ENCODE peak calls at places on chromosomes 6 and 20, in four cellular contexts. I is IMR-90; Q is CD4-positive, alpha-beta T cell; Z is neural crest cell. X is an unnamed sample.

GRCh38 chr6:105137388-105137787 is 42.4 kb downstream of the POPDC3 start:
- DNase-seq in I (no peak), Q (no peak), Z (no peak), X (no peak)

GRCh38 chr6:170052991-170053821 is 237.7 kb downstream of the DLL1 start:
- DNase-seq in I (no peak), Q (no peak), Z (no peak), X (no peak)

GRCh38 chr20:14600527-14600926 is 263.1 kb upstream of the FLRT3 start:
- DNase-seq in I (no peak), Q (no peak), Z (no peak), X (no peak)

GRCh38 chr6:112502348-112503130 is 155.4 kb downstream of the RFPL4B start:
- DNase-seq in I (peak), Q (no peak), Z (peak), X (no peak)

GRCh38 chr20:35773154-35773751 is 1.4 kb downstream of the PHF20 start:
- DNase-seq in I (peak), Q (no peak), Z (no peak), X (no peak)

GRCh38 chr6:170448317-170448716 is 104.8 kb downstream of the PSMB1 start:
- DNase-seq in I (no peak), Q (no peak), Z (no peak), X (no peak)

GRCh38 chr20:59124326-59125029 is 39.1 kb upstream of the ZNF831 start:
- DNase-seq in I (no peak), Q (no peak), Z (no peak), X (no peak)

GRCh38 chr6:31497595-31498476 is at the start of gene MICB:
- DNase-seq in I (peak), Q (peak), Z (no peak), X (peak)

GRCh38 chr6:119128252-119128912 is 49.9 kb upstream of the FAM184A start:
- DNase-seq in I (no peak), Q (no peak), Z (no peak), X (no peak)

GRCh38 chr20:35618372-35619131 is 2.9 kb downstream of the SPAG4 start:
- DNase-seq in I (peak), Q (no peak), Z (no peak), X (peak)

GRCh38 chr6:93992976-93993375 is 573.6 kb upstream of the EPHA7 start:
- DNase-seq in I (no peak), Q (no peak), Z (no peak), X (no peak)

GRCh38 chr6:138007014-138007472 is 100.2 kb downstream of the PERP start:
- DNase-seq in I (peak), Q (no peak), Z (no peak), X (peak)

GRCh38 chr20:958936-959815 is 42.9 kb downstream of the RSPO4 start:
- DNase-seq in I (no peak), Q (no peak), Z (no peak), X (no peak)

GRCh38 chr6:120608826-120609225 is 725.5 kb downstream of the TBC1D32 start:
- DNase-seq in I (no peak), Q (no peak), Z (no peak), X (no peak)

GRCh38 chr6:6788394-6789020 is 200.0 kb downstream of the LY86 start:
- DNase-seq in I (no peak), Q (no peak), Z (no peak), X (no peak)

GRCh38 chr6:170108456-170108855 is 182.4 kb downstream of the DLL1 start:
- DNase-seq in I (no peak), Q (no peak), Z (no peak), X (no peak)

GRCh38 chr20:62667530-62668440 is 25.5 kb downstream of the SLCO4A1 start:
- DNase-seq in I (no peak), Q (no peak), Z (no peak), X (no peak)

GRCh38 chr6:19830171-19830570 is 7.0 kb upstream of the ID4 start:
- DNase-seq in I (peak), Q (no peak), Z (no peak), X (peak)

GRCh38 chr20:51735728-51736600 is 32.2 kb downstream of the ATP9A start:
- DNase-seq in I (no peak), Q (no peak), Z (no peak), X (no peak)

GRCh38 chr20:38919683-38920082 is 6.5 kb upstream of the FAM83D start:
- DNase-seq in I (no peak), Q (no peak), Z (no peak), X (no peak)

GRCh38 chr6:31365864-31366263 is 8.9 kb upstream of the HLA-B start:
- DNase-seq in I (no peak), Q (no peak), Z (no peak), X (no peak)

GRCh38 chr6:18362058-18362561 is 25.0 kb upstream of the RNF144B start:
- DNase-seq in I (peak), Q (no peak), Z (no peak), X (peak)

GRCh38 chr6:15946701-15947390 is 182.0 kb upstream of the MYLIP start:
- DNase-seq in I (no peak), Q (no peak), Z (no peak), X (no peak)

GRCh38 chr20:50792708-50793574 is 1.9 kb upstream of the BCAS4 start:
- DNase-seq in I (no peak), Q (no peak), Z (no peak), X (no peak)

DNA sequence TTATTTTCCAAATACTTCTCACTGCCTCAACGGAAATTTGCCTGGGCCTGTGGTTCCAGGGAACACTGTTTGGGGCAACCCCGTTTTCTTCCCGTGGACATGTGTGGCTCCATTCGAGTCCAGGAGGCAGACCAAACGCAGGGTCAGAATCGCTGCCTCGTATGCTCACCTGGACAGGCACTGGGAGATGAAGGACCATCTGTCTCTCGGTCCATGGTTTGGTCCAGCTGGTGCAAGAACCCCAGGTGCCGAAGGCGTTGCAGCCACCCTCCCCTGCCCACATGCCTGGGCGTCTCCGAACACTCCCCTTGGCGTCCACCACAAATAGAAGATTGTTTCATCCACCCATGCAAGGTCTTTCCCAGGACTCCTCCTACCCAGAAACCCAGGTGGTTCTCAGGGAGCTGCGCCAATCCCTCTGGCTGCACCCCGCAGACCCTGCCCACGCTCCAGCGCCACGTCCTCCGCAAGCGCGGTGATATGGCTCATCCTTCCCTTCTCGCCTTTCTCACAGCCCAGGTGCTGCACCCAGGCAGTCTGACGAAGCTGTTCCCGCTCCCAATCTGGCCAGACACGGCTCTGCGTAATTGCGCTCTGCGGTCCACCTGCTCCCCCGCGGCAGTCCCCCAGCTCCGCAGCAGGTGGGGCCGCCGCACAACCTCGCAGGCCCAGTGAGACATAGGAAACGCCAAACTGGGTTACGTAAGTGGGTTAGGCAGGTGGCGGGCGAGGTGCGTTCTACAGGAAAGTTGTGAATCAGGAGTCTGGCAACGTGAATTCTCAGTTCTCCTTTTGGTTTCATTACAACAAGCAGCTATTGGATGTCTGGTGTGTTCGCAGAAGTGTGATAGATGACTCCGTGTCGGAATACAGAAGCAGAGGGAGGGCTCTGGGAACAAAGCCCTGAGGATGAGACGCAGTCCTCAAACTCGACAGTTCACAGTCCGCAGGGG is 146.2 kb upstream of the ECI2 start:
- DNase-seq in I (peak), Q (no peak), Z (peak), X (no peak)
- TF ChIP-seq CTCF in I (peak), Q (no peak), Z (no peak), X (no peak)

DNA sequence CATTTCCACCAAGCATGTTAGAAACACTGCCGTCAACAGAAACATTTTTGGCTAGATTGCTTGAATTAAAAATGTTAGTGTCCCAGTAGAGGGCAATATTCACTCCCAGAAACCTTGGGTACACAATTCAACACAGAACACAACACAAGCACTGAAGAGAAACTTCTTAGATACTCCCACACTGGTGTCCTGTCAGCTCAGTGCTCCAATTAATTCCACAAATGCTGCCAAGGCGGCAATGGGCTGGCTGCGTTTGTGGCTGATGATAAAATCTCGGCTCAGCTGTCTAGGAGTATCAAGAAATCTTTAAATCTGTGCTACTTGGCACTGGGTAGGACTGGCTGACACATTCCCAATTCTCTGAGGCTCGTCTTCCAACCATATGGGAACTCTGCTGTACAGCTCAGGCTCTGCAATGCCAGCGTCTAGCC is 39.3 kb downstream of the BEND3 start:
- DNase-seq in I (peak), Q (no peak), Z (no peak), X (no peak)
- TF ChIP-seq CTCF in I (peak), Q (no peak), Z (peak), X (peak)

DNA sequence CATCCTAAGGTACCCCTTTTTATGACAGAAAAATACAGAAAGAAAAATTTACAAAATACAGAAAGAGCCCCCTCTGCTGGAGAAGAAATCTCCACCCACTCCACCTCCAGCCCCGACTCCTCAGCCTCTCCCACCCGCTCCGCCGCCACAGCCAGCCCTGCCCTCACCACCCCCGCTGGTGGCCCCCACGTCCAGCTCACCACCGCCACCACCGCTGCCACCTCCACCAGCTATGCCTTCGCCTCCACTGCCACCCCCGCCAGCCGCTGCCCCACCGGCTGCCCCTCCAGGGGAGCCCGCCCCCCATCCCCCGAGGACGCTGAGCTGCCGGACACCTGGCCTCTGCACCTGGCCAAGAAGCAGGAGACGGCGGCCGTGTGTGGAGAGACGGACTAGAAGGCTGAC is 17.7 kb downstream of the WFDC2 start:
- DNase-seq in I (no peak), Q (no peak), Z (no peak), X (no peak)
- TF ChIP-seq CTCF in I (peak), Q (no peak), Z (peak), X (peak)

GRCh38 chr20:64131406-64131805 is 24.0 kb upstream of the NPBWR2 start:
- DNase-seq in I (no peak), Q (no peak), Z (no peak), X (peak)
- TF ChIP-seq CTCF in I (no peak), Q (no peak), Z (no peak), X (peak)

GRCh38 chr20:3405139-3405538 is 2.3 kb downstream of the DNAAF9 start:
- DNase-seq in I (no peak), Q (no peak), Z (no peak), X (no peak)

GRCh38 chr20:3402453-3402852 is 5.0 kb downstream of the DNAAF9 start:
- DNase-seq in I (no peak), Q (no peak), Z (no peak), X (no peak)

GRCh38 chr20:3403741-3404140 is 3.7 kb downstream of the DNAAF9 start:
- DNase-seq in I (no peak), Q (no peak), Z (no peak), X (no peak)

GRCh38 chr20:3405696-3406358 is 1.6 kb downstream of the DNAAF9 start:
- DNase-seq in I (no peak), Q (no peak), Z (no peak), X (no peak)

GRCh38 chr20:3404402-3404801 is 3.1 kb downstream of the DNAAF9 start:
- DNase-seq in I (peak), Q (no peak), Z (no peak), X (no peak)
- TF ChIP-seq CTCF in I (no peak), Q (no peak), Z (no peak), X (no peak)

GRCh38 chr6:30259140-30260035 is 46.2 kb upstream of the TRIM26 start:
- DNase-seq in I (peak), Q (peak), Z (peak), X (peak)
- TF ChIP-seq CTCF in I (peak), Q (peak), Z (peak), X (peak)

GRCh38 chr6:36873612-36874011 is 991 bp downstream of the PPIL1 start:
- DNase-seq in I (no peak), Q (no peak), Z (no peak), X (no peak)
- TF ChIP-seq CTCF in I (no peak), Q (no peak), Z (no peak), X (peak)

GRCh38 chr20:10447028-10447427 is 11.9 kb downstream of the SLX4IP start:
- DNase-seq in I (peak), Q (peak), Z (no peak), X (peak)
- TF ChIP-seq CTCF in I (no peak), Q (no peak), Z (no peak), X (no peak)